ENCODE peak calls at places on chromosomes 7 and 10, in four cellular contexts. J is GM12878, B is HepG2, Q is K562. O is an unnamed sample.

GRCh38 chr10:102133373-102134195 is 744 bp downstream of the PPRC1 start:
- DNase-seq in J (no peak), B (peak), Q (peak), O (no peak)

GRCh38 chr7:134645935-134646334 is 718 bp upstream of the BPGM start:
- DNase-seq in J (no peak), B (no peak), Q (peak), O (no peak)

GRCh38 chr7:13851756-13852155 is 137.7 kb downstream of the ETV1 start:
- DNase-seq in J (no peak), B (no peak), Q (no peak), O (no peak)

GRCh38 chr10:73931767-73932624 is 21.1 kb downstream of the PLAU start:
- DNase-seq in J (peak), B (peak), Q (peak), O (peak)

GRCh38 chr7:148927141-148927540 is 43.0 kb upstream of the EZH2 start:
- DNase-seq in J (no peak), B (no peak), Q (no peak), O (no peak)

GRCh38 chr7:27695096-27695495 is 32.4 kb upstream of the HIBADH start:
- DNase-seq in J (no peak), B (no peak), Q (no peak), O (no peak)

GRCh38 chr7:3787717-3788311 is 486.8 kb downstream of the SDK1 start:
- DNase-seq in J (no peak), B (no peak), Q (no peak), O (no peak)

GRCh38 chr7:13407911-13408310 is 581.6 kb downstream of the ETV1 start:
- DNase-seq in J (no peak), B (no peak), Q (no peak), O (no peak)

GRCh38 chr7:158023157-158023556 is 564.5 kb downstream of the PTPRN2 start:
- DNase-seq in J (no peak), B (no peak), Q (no peak), O (no peak)

GRCh38 chr10:77715081-77715480 is 77.5 kb upstream of the KCNMA1 start:
- DNase-seq in J (no peak), B (peak), Q (peak), O (peak)

GRCh38 chr7:6507906-6508305 is 43.4 kb downstream of the GRID2IP start:
- DNase-seq in J (no peak), B (no peak), Q (no peak), O (no peak)

GRCh38 chr7:118352854-118353453 is 128.4 kb downstream of the ANKRD7 start:
- DNase-seq in J (no peak), B (peak), Q (no peak), O (peak)

GRCh38 chr7:36396150-36396549 is 6.5 kb downstream of the ANLN start:
- DNase-seq in J (no peak), B (no peak), Q (no peak), O (no peak)

GRCh38 chr10:113572520-113573290 is 19.9 kb downstream of the HABP2 start:
- DNase-seq in J (no peak), B (no peak), Q (no peak), O (no peak)

GRCh38 chr7:130141161-130141857 is 63.9 kb downstream of the TMEM209 start:
- DNase-seq in J (no peak), B (no peak), Q (peak), O (no peak)

GRCh38 chr10:86650151-86650550 is 4.2 kb upstream of the OPN4 start:
- DNase-seq in J (no peak), B (no peak), Q (no peak), O (no peak)

GRCh38 chr7:18653381-18654155 is 158.0 kb downstream of the HDAC9 start:
- DNase-seq in J (no peak), B (no peak), Q (no peak), O (no peak)

GRCh38 chr10:79424221-79425073 is 21.0 kb downstream of the ZCCHC24 start:
- DNase-seq in J (no peak), B (peak), Q (no peak), O (no peak)

GRCh38 chr10:78405781-78406180 is 372.1 kb downstream of the RPS24 start:
- DNase-seq in J (no peak), B (no peak), Q (no peak), O (no peak)

GRCh38 chr10:53166325-53166724 is 393.7 kb upstream of the MBL2 start:
- DNase-seq in J (peak), B (no peak), Q (no peak), O (no peak)

GRCh38 chr10:14926722-14927416 is 27.0 kb downstream of the DCLRE1C start:
- DNase-seq in J (peak), B (no peak), Q (no peak), O (no peak)

GRCh38 chr7:150896562-150897209 is 44.4 kb downstream of the AOC1 start:
- DNase-seq in J (no peak), B (no peak), Q (no peak), O (no peak)

GRCh38 chr10:120735773-120736371 is 115.3 kb upstream of the WDR11 start:
- DNase-seq in J (peak), B (peak), Q (peak), O (peak)

GRCh38 chr10:126421745-126422144 is 33.5 kb upstream of the ADAM12 start:
- DNase-seq in J (no peak), B (no peak), Q (no peak), O (no peak)

GRCh38 chr7:131517218-131517923 is 39.1 kb downstream of the PODXL start:
- DNase-seq in J (no peak), B (no peak), Q (no peak), O (no peak)

GRCh38 chr10:74822583-74823089 is 3.8 kb upstream of the KAT6B start:
- DNase-seq in J (no peak), B (no peak), Q (no peak), O (no peak)

GRCh38 chr7:22720791-22721786 is 5.9 kb upstream of the IL6 start:
- DNase-seq in J (no peak), B (no peak), Q (no peak), O (no peak)

GRCh38 chr10:132186488-132187413 is at the start of gene DPYSL4:
- DNase-seq in J (no peak), B (no peak), Q (peak), O (no peak)

DNA sequence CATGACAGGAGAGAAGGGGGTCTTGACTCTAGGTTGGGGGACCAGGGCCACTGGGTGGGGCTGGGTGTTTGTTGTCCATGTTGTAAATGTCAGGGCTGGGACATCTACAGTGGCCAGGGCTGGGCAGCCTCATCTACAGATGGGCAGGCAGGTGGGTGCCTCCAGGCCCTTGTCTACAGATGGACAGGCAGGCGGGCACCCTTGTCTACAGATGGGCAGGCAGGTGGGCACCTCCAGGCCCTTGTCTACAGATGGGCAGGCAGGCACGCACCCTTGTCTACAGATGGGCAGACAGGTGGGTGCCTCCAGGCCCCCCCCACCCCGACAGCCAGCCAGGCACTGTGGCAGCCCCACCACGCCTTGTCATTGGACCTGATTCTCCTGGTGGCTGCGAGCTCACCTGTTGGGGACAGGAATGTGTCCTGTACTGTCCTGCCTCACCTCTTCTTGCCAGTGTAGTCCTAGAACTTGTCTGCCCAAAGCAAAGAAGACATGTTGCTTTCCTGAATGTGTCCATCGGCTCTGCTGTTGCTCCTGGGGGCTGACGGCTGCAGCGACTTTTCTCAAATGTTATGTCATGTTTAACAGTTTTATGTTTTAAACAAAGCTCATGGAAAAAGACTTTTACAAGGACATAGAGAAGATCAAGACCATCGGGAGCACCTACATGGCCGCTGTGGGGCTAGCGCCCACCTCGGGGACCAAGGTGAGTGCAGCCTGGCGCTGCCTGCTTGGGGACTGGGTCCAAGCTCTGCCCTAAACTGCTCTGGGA is 129.9 kb downstream of the ADCY1 start:
- DNase-seq in J (no peak), B (no peak), Q (no peak), O (no peak)
- TF ChIP-seq ZBTB33 in J (no peak), B (no peak), Q (no peak), O (no peak)

GRCh38 chr7:139038691-139039090 is 2.8 kb upstream of the ZC3HAV1L start:
- DNase-seq in J (no peak), B (no peak), Q (no peak), O (no peak)

GRCh38 chr7:139035588-139036353 is at the start of gene ZC3HAV1L:
- DNase-seq in J (no peak), B (peak), Q (no peak), O (peak)

GRCh38 chr7:139034336-139034735 is 1.5 kb downstream of the ZC3HAV1L start:
- DNase-seq in J (no peak), B (no peak), Q (no peak), O (no peak)

GRCh38 chr7:139034855-139035587 is 821 bp downstream of the ZC3HAV1L start:
- DNase-seq in J (no peak), B (no peak), Q (no peak), O (no peak)

DNA sequence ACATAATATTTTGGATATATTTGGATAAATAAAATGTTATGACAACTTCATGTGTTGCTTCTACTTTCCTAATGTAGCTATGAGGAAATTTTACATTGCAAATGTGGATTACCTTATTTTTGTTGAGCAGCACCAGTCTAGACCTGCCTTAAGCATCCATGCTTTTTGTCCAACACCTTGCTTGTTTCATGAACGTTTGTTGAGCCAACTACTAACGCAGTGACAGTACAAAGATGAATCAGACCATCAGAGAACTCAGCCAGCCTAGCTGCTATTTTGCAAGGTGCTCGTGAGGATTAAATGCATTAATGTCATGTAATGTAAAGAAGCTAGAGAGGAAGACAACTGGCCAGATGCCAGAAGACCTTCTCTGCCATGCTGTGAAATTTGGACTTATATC is 1.1 kb upstream of the ZC3HAV1L start:
- DNase-seq in J (no peak), B (no peak), Q (no peak), O (no peak)
- TF ChIP-seq ATF3 in J (no peak), B (no peak), Q (no peak), O (no peak)

GRCh38 chr7:143354376-143354775 is 8.1 kb downstream of the FAM131B start:
- DNase-seq in J (no peak), B (no peak), Q (no peak), O (no peak)

GRCh38 chr7:143354965-143355364 is 7.5 kb downstream of the FAM131B start:
- DNase-seq in J (no peak), B (no peak), Q (no peak), O (no peak)

GRCh38 chr7:143356414-143357050 is 6.0 kb downstream of the FAM131B start:
- DNase-seq in J (no peak), B (no peak), Q (no peak), O (no peak)

GRCh38 chr7:143358626-143359025 is 3.9 kb downstream of the FAM131B start:
- DNase-seq in J (no peak), B (no peak), Q (no peak), O (no peak)

DNA sequence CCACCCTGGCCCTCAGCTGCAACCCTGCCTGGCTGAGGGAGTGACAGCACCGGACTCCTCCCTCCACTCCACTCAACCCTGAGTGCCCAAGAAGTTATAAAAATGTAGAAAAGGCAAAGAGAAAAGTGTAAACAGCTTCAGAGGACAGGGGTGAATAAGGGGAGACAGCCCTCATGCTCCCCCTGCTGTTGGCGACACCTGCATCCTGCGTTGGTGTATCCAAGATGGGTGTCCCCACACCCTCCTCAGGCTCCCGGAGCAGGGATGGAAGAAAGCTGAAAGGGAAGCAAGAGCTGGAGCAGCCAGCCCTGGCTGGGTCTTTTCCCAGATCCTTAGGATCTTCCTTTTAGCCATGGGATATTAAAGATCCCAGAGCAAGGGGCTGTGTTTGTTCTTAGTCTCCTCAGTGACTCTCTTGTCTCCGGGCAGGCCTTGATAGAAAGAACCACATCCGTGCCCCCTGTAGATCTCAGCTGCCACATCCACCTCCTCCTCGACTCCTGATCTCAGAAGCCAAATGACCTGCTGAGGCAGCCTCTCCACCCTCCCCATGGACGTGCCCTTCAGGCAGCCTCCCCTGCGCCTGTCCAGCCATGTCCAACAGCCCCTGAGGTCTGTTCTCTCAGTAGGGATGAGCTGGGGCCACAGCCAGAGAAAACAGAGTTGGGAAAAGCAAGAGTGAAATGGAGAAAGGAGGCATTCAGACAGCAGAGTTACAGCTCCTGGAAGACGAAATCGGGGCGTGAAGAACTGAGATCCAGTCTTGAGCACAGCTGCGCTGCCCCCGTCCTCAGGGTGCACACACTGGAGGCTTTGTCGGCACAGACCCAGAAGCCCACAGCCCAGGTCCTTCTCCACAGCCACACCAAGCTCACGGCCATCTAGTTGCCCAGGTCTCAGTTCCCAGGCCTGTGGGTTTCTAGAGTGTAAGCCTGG is 6.8 kb downstream of the FAM131B start:
- DNase-seq in J (no peak), B (no peak), Q (no peak), O (no peak)
- TF ChIP-seq ZBTB33 in J (peak), B (peak), Q (no peak), O (no peak)

DNA sequence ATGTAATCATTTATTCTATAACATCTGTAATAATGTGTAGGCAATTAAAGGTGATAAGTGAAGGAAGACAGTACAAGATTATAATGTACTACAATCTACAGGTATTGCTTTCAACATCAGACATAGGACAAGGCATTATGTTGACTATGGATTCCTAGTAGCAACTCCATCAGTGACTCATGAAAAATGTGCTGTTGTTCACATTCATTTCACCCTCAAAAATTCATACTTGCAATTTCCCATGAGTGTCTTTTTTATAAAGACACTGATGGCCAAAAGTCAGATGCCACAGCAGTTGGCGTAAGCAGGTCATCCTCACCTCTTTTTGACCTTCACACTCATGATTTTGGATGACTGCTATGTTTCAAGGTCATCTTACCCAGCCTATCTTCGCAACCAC is 100.0 kb upstream of the AMPH start:
- DNase-seq in J (no peak), B (no peak), Q (no peak), O (no peak)
- TF ChIP-seq ATF3 in J (no peak), B (no peak), Q (no peak), O (no peak)

GRCh38 chr10:98611432-98611831 is 164.7 kb upstream of the HPS1 start:
- DNase-seq in J (no peak), B (no peak), Q (no peak), O (no peak)
- TF ChIP-seq ZBTB33 in J (no peak), B (no peak), Q (no peak), O (no peak)

GRCh38 chr10:35336084-35336831 is at the start of gene CCNY:
- DNase-seq in J (no peak), B (peak), Q (peak), O (no peak)
- TF ChIP-seq ATF3 in J (no peak), B (peak), Q (no peak), O (no peak)

DNA sequence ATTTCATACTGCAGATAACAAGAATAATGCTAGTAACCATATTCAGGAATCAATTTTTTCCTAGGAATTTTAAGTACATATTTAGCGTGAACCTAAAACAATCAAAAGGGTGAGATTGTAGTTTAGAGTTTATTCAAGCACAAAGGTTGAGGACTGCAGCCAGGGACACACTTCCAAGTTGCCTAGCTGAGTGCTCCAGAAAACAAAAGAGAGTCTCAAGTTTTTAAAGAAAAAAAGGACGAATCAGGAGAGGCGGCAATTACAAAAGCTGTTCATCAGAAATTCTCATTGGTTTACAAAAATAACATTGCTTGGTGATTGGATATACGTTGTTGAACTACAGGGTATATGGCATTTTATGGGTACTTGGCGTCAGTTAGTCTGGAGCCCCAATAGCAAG is 11.5 kb downstream of the ZNF438 start:
- DNase-seq in J (no peak), B (no peak), Q (no peak), O (no peak)
- TF ChIP-seq ZBTB33 in J (no peak), B (no peak), Q (no peak), O (no peak)

GRCh38 chr10:96502561-96503267 is 11.0 kb downstream of the TLL2 start:
- DNase-seq in J (no peak), B (no peak), Q (no peak), O (no peak)
- TF ChIP-seq ATF3 in J (no peak), B (no peak), Q (no peak), O (no peak)

GRCh38 chr10:70348228-70348850 is 34.1 kb downstream of the LRRC20 start:
- DNase-seq in J (no peak), B (no peak), Q (peak), O (no peak)
- TF ChIP-seq ZBTB33 in J (no peak), B (no peak), Q (no peak), O (no peak)

O was measured in HCT116.